ENCODE peak calls at places on chromosome 7, in six cellular contexts. L, F, M, V, K and N are unnamed samples.

GRCh38 chr7:129144095-129144833 is at the start of gene TSPAN33:
- DNase-seq in L (peak), F (peak), M (peak), V (peak), K (peak), N (peak)

GRCh38 chr7:111784971-111785575 is 222.8 kb upstream of the IMMP2L start:
- DNase-seq in L (no peak), F (no peak), M (no peak), V (no peak), K (no peak), N (no peak)

GRCh38 chr7:158362912-158363905 is 224.4 kb downstream of the PTPRN2 start:
- DNase-seq in L (no peak), F (no peak), M (no peak), V (no peak), K (peak), N (no peak)

GRCh38 chr7:30029696-30030095 is 1.5 kb downstream of the PLEKHA8 start:
- DNase-seq in L (peak), F (no peak), M (peak), V (no peak), K (no peak), N (no peak)

GRCh38 chr7:38040831-38041230 is 120.4 kb downstream of the EPDR1 start:
- DNase-seq in L (no peak), F (no peak), M (no peak), V (no peak), K (no peak), N (no peak)

GRCh38 chr7:18638594-18639452 is 143.3 kb downstream of the HDAC9 start:
- DNase-seq in L (peak), F (no peak), M (peak), V (no peak), K (no peak), N (no peak)

GRCh38 chr7:114405427-114405826 is 9.2 kb upstream of the FOXP2 start:
- DNase-seq in L (peak), F (no peak), M (peak), V (no peak), K (no peak), N (no peak)

GRCh38 chr7:134058980-134059379 is 68.2 kb upstream of the LRGUK start:
- DNase-seq in L (peak), F (no peak), M (no peak), V (no peak), K (no peak), N (no peak)

GRCh38 chr7:69962856-69963149 is 364.5 kb downstream of the AUTS2 start:
- DNase-seq in L (no peak), F (no peak), M (no peak), V (no peak), K (no peak), N (no peak)

GRCh38 chr7:81871606-81872265 is 101.9 kb upstream of the HGF start:
- DNase-seq in L (peak), F (no peak), M (no peak), V (no peak), K (no peak), N (no peak)

GRCh38 chr7:112420236-112420945 is 29.9 kb upstream of the IFRD1 start:
- DNase-seq in L (peak), F (no peak), M (no peak), V (no peak), K (no peak), N (no peak)

GRCh38 chr7:107167483-107168232 is 1.1 kb upstream of the HBP1 start:
- DNase-seq in L (peak), F (no peak), M (peak), V (no peak), K (no peak), N (no peak)

GRCh38 chr7:106405697-106406141 is 120.9 kb upstream of the NAMPT start:
- DNase-seq in L (no peak), F (no peak), M (no peak), V (no peak), K (no peak), N (no peak)

GRCh38 chr7:151795168-151795754 is 81.7 kb downstream of the PRKAG2 start:
- DNase-seq in L (no peak), F (peak), M (no peak), V (peak), K (peak), N (no peak)

GRCh38 chr7:50507898-50508470 is 57.2 kb downstream of the DDC start:
- DNase-seq in L (no peak), F (no peak), M (no peak), V (no peak), K (no peak), N (no peak)

GRCh38 chr7:50599385-50599784 is 34.2 kb upstream of the DDC start:
- DNase-seq in L (no peak), F (no peak), M (no peak), V (no peak), K (no peak), N (no peak)

GRCh38 chr7:50864694-50865093 is 82.0 kb upstream of the GRB10 start:
- DNase-seq in L (no peak), F (no peak), M (no peak), V (no peak), K (no peak), N (no peak)

GRCh38 chr7:142854505-142855400 is at the start of gene EPHB6:
- DNase-seq in L (peak), F (no peak), M (peak), V (no peak), K (peak), N (no peak)

GRCh38 chr7:123782071-123782798 is 33.4 kb upstream of the WASL start:
- DNase-seq in L (no peak), F (no peak), M (no peak), V (no peak), K (no peak), N (no peak)

GRCh38 chr7:145868935-145869334 is 247.7 kb upstream of the CNTNAP2 start:
- DNase-seq in L (no peak), F (no peak), M (no peak), V (no peak), K (no peak), N (no peak)

GRCh38 chr7:4076701-4077294 is 605.3 kb upstream of the FOXK1 start:
- DNase-seq in L (no peak), F (no peak), M (no peak), V (no peak), K (no peak), N (no peak)

GRCh38 chr7:125169088-125169487 is 239.5 kb upstream of the POT1 start:
- DNase-seq in L (no peak), F (no peak), M (no peak), V (no peak), K (no peak), N (no peak)

GRCh38 chr7:134427896-134428295 is 31.0 kb downstream of the AKR1B1 start:
- DNase-seq in L (no peak), F (no peak), M (no peak), V (no peak), K (no peak), N (no peak)

GRCh38 chr7:134140889-134141867 is 14.0 kb downstream of the LRGUK start:
- DNase-seq in L (peak), F (peak), M (peak), V (peak), K (peak), N (peak)

GRCh38 chr7:38217672-38218071 is 39.6 kb downstream of the STARD3NL start:
- DNase-seq in L (no peak), F (no peak), M (no peak), V (no peak), K (no peak), N (no peak)

GRCh38 chr7:105209870-105210269 is 178.9 kb downstream of the SRPK2 start:
- DNase-seq in L (no peak), F (no peak), M (no peak), V (no peak), K (no peak), N (no peak)

GRCh38 chr7:2008936-2009540 is 223.7 kb downstream of the MAD1L1 start:
- DNase-seq in L (no peak), F (no peak), M (no peak), V (no peak), K (no peak), N (no peak)

GRCh38 chr7:26898917-26899316 is 34.5 kb upstream of the SKAP2 start:
- DNase-seq in L (peak), F (no peak), M (no peak), V (no peak), K (no peak), N (no peak)

GRCh38 chr7:137927386-137927785 is 74.5 kb downstream of the CREB3L2 start:
- DNase-seq in L (no peak), F (no peak), M (no peak), V (no peak), K (no peak), N (no peak)

GRCh38 chr7:12570148-12570528 is 382 bp upstream of the SCIN start:
- DNase-seq in L (peak), F (no peak), M (no peak), V (no peak), K (no peak), N (no peak)

GRCh38 chr7:140081774-140082425 is 19.1 kb upstream of the PARP12 start:
- DNase-seq in L (no peak), F (no peak), M (no peak), V (no peak), K (no peak), N (no peak)